ENCODE peak calls at places on chromosomes 6 and 20, in eight cellular contexts. One of them, this sample, is unnamed.

GRCh38 chr6:2019051-2019450 is 226.4 kb downstream of the GMDS start:
- DNase-seq in astrocyte of the spinal cord: no peak
- DNase-seq in kidney: no peak
- DNase-seq in cardiac muscle cell: no peak
- DNase-seq in left ventricle myocardium inferior: no peak
- DNase-seq in epithelial cell of esophagus: no peak
- DNase-seq in activated B cell treated with CpG ODN at 0.5 μM for 24 hours: no peak
- DNase-seq in ovary: no peak
- DNase-seq in this sample: no peak

GRCh38 chr6:129429953-129430352 is 280.0 kb downstream of the ARHGAP18 start:
- DNase-seq in epithelial cell of esophagus: no peak
- DNase-seq in astrocyte of the spinal cord: no peak
- DNase-seq in left ventricle myocardium inferior: no peak
- DNase-seq in ovary: no peak
- DNase-seq in kidney: no peak
- DNase-seq in activated B cell treated with CpG ODN at 0.5 μM for 24 hours: no peak
- DNase-seq in cardiac muscle cell: no peak
- DNase-seq in this sample: no peak

GRCh38 chr20:59775221-59776055 is 158.0 kb downstream of the SYCP2 start:
- DNase-seq in astrocyte of the spinal cord: no peak
- DNase-seq in activated B cell treated with CpG ODN at 0.5 μM for 24 hours: no peak
- DNase-seq in ovary: peak; percentile 8
- DNase-seq in left ventricle myocardium inferior: no peak
- DNase-seq in kidney: no peak
- DNase-seq in cardiac muscle cell: no peak
- DNase-seq in epithelial cell of esophagus: no peak
- DNase-seq in this sample: no peak

GRCh38 chr6:157145656-157146285 is 177.5 kb downstream of the TMEM242 start:
- DNase-seq in left ventricle myocardium inferior: no peak
- DNase-seq in ovary: no peak
- DNase-seq in astrocyte of the spinal cord: peak; percentile 21
- DNase-seq in cardiac muscle cell: no peak
- DNase-seq in activated B cell treated with CpG ODN at 0.5 μM for 24 hours: no peak
- DNase-seq in epithelial cell of esophagus: no peak
- DNase-seq in kidney: no peak
- DNase-seq in this sample: no peak

GRCh38 chr6:158666637-158667359 is 16.9 kb downstream of the SYTL3 start:
- DNase-seq in left ventricle myocardium inferior: no peak
- DNase-seq in epithelial cell of esophagus: peak; percentile 75
- DNase-seq in activated B cell treated with CpG ODN at 0.5 μM for 24 hours: no peak
- DNase-seq in cardiac muscle cell: peak; percentile 89
- DNase-seq in ovary: no peak
- DNase-seq in kidney: no peak
- DNase-seq in astrocyte of the spinal cord: peak; percentile 59
- DNase-seq in this sample: no peak

GRCh38 chr6:10417681-10418104 is 2.8 kb upstream of the TFAP2A start:
- DNase-seq in astrocyte of the spinal cord: no peak
- DNase-seq in left ventricle myocardium inferior: no peak
- DNase-seq in epithelial cell of esophagus: no peak
- DNase-seq in activated B cell treated with CpG ODN at 0.5 μM for 24 hours: no peak
- DNase-seq in cardiac muscle cell: no peak
- DNase-seq in ovary: no peak
- DNase-seq in kidney: no peak
- DNase-seq in this sample: no peak

GRCh38 chr6:115001726-115002436 is 659.1 kb upstream of the HS3ST5 start:
- DNase-seq in epithelial cell of esophagus: peak; percentile 10
- DNase-seq in cardiac muscle cell: no peak
- DNase-seq in activated B cell treated with CpG ODN at 0.5 μM for 24 hours: no peak
- DNase-seq in left ventricle myocardium inferior: no peak
- DNase-seq in kidney: no peak
- DNase-seq in astrocyte of the spinal cord: no peak
- DNase-seq in ovary: no peak
- DNase-seq in this sample: no peak

GRCh38 chr6:166705070-166705469 is 78.0 kb upstream of the RPS6KA2 start:
- DNase-seq in activated B cell treated with CpG ODN at 0.5 μM for 24 hours: no peak
- DNase-seq in epithelial cell of esophagus: no peak
- DNase-seq in ovary: no peak
- DNase-seq in astrocyte of the spinal cord: no peak
- DNase-seq in left ventricle myocardium inferior: no peak
- DNase-seq in cardiac muscle cell: peak; percentile 26
- DNase-seq in kidney: no peak
- DNase-seq in this sample: no peak

GRCh38 chr6:16358531-16359138 is 120.2 kb downstream of the GMPR start:
- DNase-seq in cardiac muscle cell: no peak
- DNase-seq in ovary: no peak
- DNase-seq in activated B cell treated with CpG ODN at 0.5 μM for 24 hours: no peak
- DNase-seq in kidney: no peak
- DNase-seq in epithelial cell of esophagus: no peak
- DNase-seq in astrocyte of the spinal cord: no peak
- DNase-seq in left ventricle myocardium inferior: no peak
- DNase-seq in this sample: no peak

GRCh38 chr6:33967966-33968724 is 164.3 kb upstream of the MLN start:
- DNase-seq in left ventricle myocardium inferior: no peak
- DNase-seq in cardiac muscle cell: peak; percentile 11
- DNase-seq in astrocyte of the spinal cord: no peak
- DNase-seq in ovary: no peak
- DNase-seq in epithelial cell of esophagus: no peak
- DNase-seq in activated B cell treated with CpG ODN at 0.5 μM for 24 hours: no peak
- DNase-seq in kidney: peak; percentile 22
- DNase-seq in this sample: no peak

GRCh38 chr6:22826961-22827360 is 257.6 kb downstream of the HDGFL1 start:
- DNase-seq in activated B cell treated with CpG ODN at 0.5 μM for 24 hours: no peak
- DNase-seq in kidney: no peak
- DNase-seq in ovary: no peak
- DNase-seq in epithelial cell of esophagus: peak; percentile 58
- DNase-seq in astrocyte of the spinal cord: peak; percentile 71
- DNase-seq in cardiac muscle cell: no peak
- DNase-seq in left ventricle myocardium inferior: no peak
- DNase-seq in this sample: no peak

GRCh38 chr6:135323202-135323668 is 142.1 kb downstream of the MYB start:
- DNase-seq in activated B cell treated with CpG ODN at 0.5 μM for 24 hours: no peak
- DNase-seq in astrocyte of the spinal cord: no peak
- DNase-seq in left ventricle myocardium inferior: no peak
- DNase-seq in kidney: no peak
- DNase-seq in ovary: no peak
- DNase-seq in epithelial cell of esophagus: no peak
- DNase-seq in cardiac muscle cell: peak; percentile 55
- DNase-seq in this sample: no peak
- TF ChIP-seq CTCF in activated B cell treated with CpG ODN at 0.5 μM for 24 hours: no peak
- TF ChIP-seq CTCF in astrocyte of the spinal cord: no peak
- TF ChIP-seq CTCF in left ventricle myocardium inferior: no peak
- TF ChIP-seq CTCF in kidney: no peak
- TF ChIP-seq CTCF in ovary: no peak
- TF ChIP-seq CTCF in epithelial cell of esophagus: no peak
- TF ChIP-seq CTCF in cardiac muscle cell: no peak
- TF ChIP-seq CTCF in this sample: no peak

GRCh38 chr6:86511962-86512361 is 425.4 kb upstream of the HTR1E start:
- DNase-seq in epithelial cell of esophagus: no peak
- DNase-seq in cardiac muscle cell: no peak
- DNase-seq in ovary: no peak
- DNase-seq in kidney: no peak
- DNase-seq in astrocyte of the spinal cord: no peak
- DNase-seq in activated B cell treated with CpG ODN at 0.5 μM for 24 hours: no peak
- DNase-seq in left ventricle myocardium inferior: no peak
- DNase-seq in this sample: no peak
- TF ChIP-seq CTCF in epithelial cell of esophagus: no peak
- TF ChIP-seq CTCF in cardiac muscle cell: no peak
- TF ChIP-seq CTCF in ovary: no peak
- TF ChIP-seq CTCF in kidney: no peak
- TF ChIP-seq CTCF in astrocyte of the spinal cord: no peak
- TF ChIP-seq CTCF in activated B cell treated with CpG ODN at 0.5 μM for 24 hours: no peak
- TF ChIP-seq CTCF in left ventricle myocardium inferior: no peak
- TF ChIP-seq CTCF in this sample: no peak

GRCh38 chr20:10709916-10710315 is 36.1 kb upstream of the JAG1 start:
- DNase-seq in activated B cell treated with CpG ODN at 0.5 μM for 24 hours: no peak
- DNase-seq in kidney: no peak
- DNase-seq in cardiac muscle cell: no peak
- DNase-seq in ovary: no peak
- DNase-seq in astrocyte of the spinal cord: no peak
- DNase-seq in left ventricle myocardium inferior: no peak
- DNase-seq in epithelial cell of esophagus: no peak
- DNase-seq in this sample: no peak
- TF ChIP-seq CTCF in activated B cell treated with CpG ODN at 0.5 μM for 24 hours: no peak
- TF ChIP-seq CTCF in kidney: no peak
- TF ChIP-seq CTCF in cardiac muscle cell: no peak
- TF ChIP-seq CTCF in ovary: no peak
- TF ChIP-seq CTCF in astrocyte of the spinal cord: no peak
- TF ChIP-seq CTCF in left ventricle myocardium inferior: no peak
- TF ChIP-seq CTCF in epithelial cell of esophagus: no peak
- TF ChIP-seq CTCF in this sample: no peak

DNA sequence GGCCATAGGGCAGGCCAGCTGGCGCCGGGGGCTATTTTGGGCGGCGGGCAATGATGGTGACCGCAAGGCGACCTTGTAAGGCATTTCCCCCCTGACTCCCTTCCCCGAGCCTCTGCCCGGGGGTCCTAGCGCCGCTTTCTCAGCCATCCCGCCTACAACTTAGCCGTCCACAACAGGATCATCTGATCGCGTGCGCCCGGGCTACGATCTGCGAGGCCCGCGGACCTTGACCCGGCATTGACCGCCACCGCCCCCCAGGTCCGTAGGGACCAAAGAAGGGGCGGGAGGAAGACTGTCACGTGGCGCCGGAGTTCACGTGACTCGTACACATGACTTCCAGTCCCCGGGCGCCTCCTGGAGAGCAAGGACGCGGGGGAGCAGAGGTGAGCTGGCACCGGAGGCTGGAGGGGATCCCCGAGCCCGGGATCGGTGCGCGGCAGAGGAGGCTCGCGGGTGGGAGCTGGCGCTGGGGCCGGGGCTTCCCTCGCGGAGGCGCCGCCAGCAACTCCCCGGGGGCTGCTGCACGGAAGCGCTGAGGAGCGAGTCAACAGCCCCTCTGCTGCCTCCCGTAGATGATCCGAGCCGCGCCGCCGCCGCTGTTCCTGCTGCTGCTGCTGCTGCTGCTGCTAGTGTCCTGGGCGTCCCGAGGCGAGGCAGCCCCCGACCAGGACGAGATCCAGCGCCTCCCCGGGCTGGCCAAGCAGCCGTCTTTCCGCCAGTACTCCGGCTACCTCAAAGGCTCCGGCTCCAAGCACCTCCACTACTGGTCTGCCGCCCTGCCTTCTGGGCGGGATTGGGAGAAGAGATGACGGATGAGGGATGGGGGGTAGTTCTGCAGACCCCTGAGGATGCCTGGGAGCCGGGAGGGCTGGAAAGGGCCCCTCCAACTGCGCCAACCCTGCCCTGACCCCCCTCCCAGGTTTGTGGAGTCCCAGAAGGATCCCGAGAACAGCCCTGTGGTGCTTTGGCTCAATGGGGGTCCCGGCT is at the start of the genes CTSA and NEURL2:
- DNase-seq in epithelial cell of esophagus: peak; percentile 89
- DNase-seq in cardiac muscle cell: peak; percentile 96
- DNase-seq in activated B cell treated with CpG ODN at 0.5 μM for 24 hours: peak; percentile 86
- DNase-seq in astrocyte of the spinal cord: peak; percentile 90
- DNase-seq in kidney: peak; percentile 98
- DNase-seq in left ventricle myocardium inferior: peak; percentile 96
- DNase-seq in ovary: peak; percentile 96
- DNase-seq in this sample: peak; percentile 78
- TF ChIP-seq CTCF in epithelial cell of esophagus: no peak
- TF ChIP-seq CTCF in cardiac muscle cell: no peak
- TF ChIP-seq CTCF in activated B cell treated with CpG ODN at 0.5 μM for 24 hours: no peak
- TF ChIP-seq CTCF in astrocyte of the spinal cord: no peak
- TF ChIP-seq CTCF in kidney: no peak
- TF ChIP-seq CTCF in left ventricle myocardium inferior: no peak
- TF ChIP-seq CTCF in ovary: no peak
- TF ChIP-seq CTCF in this sample: no peak

GRCh38 chr20:16005612-16006493 is 567.4 kb downstream of the KIF16B start:
- DNase-seq in cardiac muscle cell: no peak
- DNase-seq in ovary: no peak
- DNase-seq in activated B cell treated with CpG ODN at 0.5 μM for 24 hours: no peak
- DNase-seq in astrocyte of the spinal cord: no peak
- DNase-seq in left ventricle myocardium inferior: no peak
- DNase-seq in kidney: no peak
- DNase-seq in epithelial cell of esophagus: no peak
- DNase-seq in this sample: no peak

GRCh38 chr20:16007164-16007563 is 566.1 kb downstream of the KIF16B start:
- DNase-seq in cardiac muscle cell: no peak
- DNase-seq in left ventricle myocardium inferior: no peak
- DNase-seq in ovary: no peak
- DNase-seq in kidney: no peak
- DNase-seq in epithelial cell of esophagus: no peak
- DNase-seq in astrocyte of the spinal cord: no peak
- DNase-seq in activated B cell treated with CpG ODN at 0.5 μM for 24 hours: no peak
- DNase-seq in this sample: no peak

GRCh38 chr20:16011519-16011918 is 561.7 kb downstream of the KIF16B start:
- DNase-seq in astrocyte of the spinal cord: no peak
- DNase-seq in kidney: no peak
- DNase-seq in epithelial cell of esophagus: no peak
- DNase-seq in ovary: no peak
- DNase-seq in cardiac muscle cell: no peak
- DNase-seq in activated B cell treated with CpG ODN at 0.5 μM for 24 hours: no peak
- DNase-seq in left ventricle myocardium inferior: no peak
- DNase-seq in this sample: no peak

GRCh38 chr20:16011061-16011460 is 562.2 kb downstream of the KIF16B start:
- DNase-seq in cardiac muscle cell: no peak
- DNase-seq in left ventricle myocardium inferior: no peak
- DNase-seq in epithelial cell of esophagus: no peak
- DNase-seq in activated B cell treated with CpG ODN at 0.5 μM for 24 hours: no peak
- DNase-seq in astrocyte of the spinal cord: no peak
- DNase-seq in kidney: no peak
- DNase-seq in ovary: no peak
- DNase-seq in this sample: no peak

GRCh38 chr20:16007978-16008377 is 565.3 kb downstream of the KIF16B start:
- DNase-seq in epithelial cell of esophagus: peak; percentile 2
- DNase-seq in cardiac muscle cell: no peak
- DNase-seq in ovary: no peak
- DNase-seq in astrocyte of the spinal cord: no peak
- DNase-seq in kidney: no peak
- DNase-seq in activated B cell treated with CpG ODN at 0.5 μM for 24 hours: no peak
- DNase-seq in left ventricle myocardium inferior: no peak
- DNase-seq in this sample: no peak
- TF ChIP-seq CTCF in epithelial cell of esophagus: no peak
- TF ChIP-seq CTCF in cardiac muscle cell: no peak
- TF ChIP-seq CTCF in ovary: no peak
- TF ChIP-seq CTCF in astrocyte of the spinal cord: no peak
- TF ChIP-seq CTCF in kidney: no peak
- TF ChIP-seq CTCF in activated B cell treated with CpG ODN at 0.5 μM for 24 hours: no peak
- TF ChIP-seq CTCF in left ventricle myocardium inferior: no peak
- TF ChIP-seq CTCF in this sample: no peak

DNA sequence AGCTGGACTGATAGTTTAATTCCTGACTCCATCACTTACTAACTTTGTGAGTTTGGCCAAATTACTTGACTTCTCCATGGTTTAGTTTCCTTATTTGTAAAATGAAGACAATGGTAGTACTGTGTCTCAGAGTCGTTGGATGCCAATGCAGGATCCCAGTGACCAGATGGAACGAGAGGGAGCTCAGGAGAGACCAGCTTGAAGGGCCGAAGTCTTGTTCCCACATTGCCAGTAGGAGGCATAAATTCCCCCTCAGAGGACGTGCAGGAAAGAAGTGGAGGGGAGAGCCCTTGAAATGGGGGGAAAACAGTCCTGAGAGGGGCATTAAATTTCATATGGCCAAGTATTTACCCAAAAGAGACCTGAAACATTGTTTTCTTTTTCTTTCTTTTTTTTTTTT is 2.1 kb upstream of the MUC22 start:
- DNase-seq in ovary: no peak
- DNase-seq in activated B cell treated with CpG ODN at 0.5 μM for 24 hours: no peak
- DNase-seq in cardiac muscle cell: no peak
- DNase-seq in kidney: no peak
- DNase-seq in astrocyte of the spinal cord: no peak
- DNase-seq in left ventricle myocardium inferior: no peak
- DNase-seq in epithelial cell of esophagus: peak; percentile 7
- DNase-seq in this sample: no peak
- TF ChIP-seq CTCF in ovary: no peak
- TF ChIP-seq CTCF in activated B cell treated with CpG ODN at 0.5 μM for 24 hours: no peak
- TF ChIP-seq CTCF in cardiac muscle cell: no peak
- TF ChIP-seq CTCF in kidney: no peak
- TF ChIP-seq CTCF in astrocyte of the spinal cord: no peak
- TF ChIP-seq CTCF in left ventricle myocardium inferior: no peak
- TF ChIP-seq CTCF in epithelial cell of esophagus: no peak
- TF ChIP-seq CTCF in this sample: no peak

GRCh38 chr6:138403801-138404665 is at the start of gene HEBP2:
- DNase-seq in activated B cell treated with CpG ODN at 0.5 μM for 24 hours: peak; percentile 88
- DNase-seq in astrocyte of the spinal cord: peak; percentile 91
- DNase-seq in cardiac muscle cell: peak; percentile 89
- DNase-seq in left ventricle myocardium inferior: peak; percentile 96
- DNase-seq in ovary: peak; percentile 93
- DNase-seq in epithelial cell of esophagus: peak; percentile 97
- DNase-seq in kidney: peak; percentile 98
- DNase-seq in this sample: peak; percentile 59
- TF ChIP-seq CTCF in activated B cell treated with CpG ODN at 0.5 μM for 24 hours: no peak
- TF ChIP-seq CTCF in astrocyte of the spinal cord: peak; percentile 57
- TF ChIP-seq CTCF in cardiac muscle cell: peak; percentile 46
- TF ChIP-seq CTCF in left ventricle myocardium inferior: peak; percentile 78
- TF ChIP-seq CTCF in ovary: peak; percentile 78
- TF ChIP-seq CTCF in epithelial cell of esophagus: no peak
- TF ChIP-seq CTCF in kidney: peak; percentile 59
- TF ChIP-seq CTCF in this sample: peak; percentile 28

This sample was measured in natural killer cell.